ENCODE peak calls at places on chromosomes 2 and 18, in five cellular contexts. Y, G, N, J and W are unnamed samples.

GRCh38 chr18:21598726-21599584 is 1.5 kb downstream of the ESCO1 start:
- DNase-seq in Y (no peak), G (no peak), N (peak; percentile 17), J (no peak), W (no peak)

GRCh38 chr2:60840880-60841279 is 40.5 kb upstream of the REL start:
- DNase-seq in Y (no peak), G (no peak), N (no peak), J (peak; percentile 60), W (no peak)

GRCh38 chr18:58536534-58537271 is 92.2 kb downstream of the ALPK2 start:
- DNase-seq in Y (no peak), G (no peak), N (no peak), J (no peak), W (no peak)

GRCh38 chr2:153864022-153864421 is 7.7 kb upstream of the GALNT13 start:
- DNase-seq in Y (no peak), G (no peak), N (no peak), J (no peak), W (no peak)

GRCh38 chr18:24011095-24011917 is 3.2 kb upstream of the TTC39C start:
- DNase-seq in Y (no peak), G (no peak), N (no peak), J (no peak), W (no peak)

GRCh38 chr2:54577035-54577434 is 120.9 kb downstream of the SPTBN1 start:
- DNase-seq in Y (no peak), G (no peak), N (no peak), J (no peak), W (peak; percentile 42)

GRCh38 chr2:70657246-70657645 is 103.6 kb upstream of the TGFA start:
- DNase-seq in Y (no peak), G (no peak), N (no peak), J (no peak), W (no peak)

GRCh38 chr2:64330691-64331429 is 123.1 kb upstream of the LGALSL start:
- DNase-seq in Y (peak; percentile 88), G (peak; percentile 29), N (peak; percentile 86), J (peak; percentile 77), W (peak; percentile 40)

GRCh38 chr2:109710505-109711229 is 83.4 kb upstream of the RGPD5 start:
- DNase-seq in Y (no peak), G (no peak), N (no peak), J (no peak), W (no peak)

GRCh38 chr2:191637182-191638078 is 40.5 kb upstream of the NABP1 start:
- DNase-seq in Y (peak; percentile 53), G (no peak), N (no peak), J (no peak), W (no peak)

GRCh38 chr18:3248670-3249359 is 1.2 kb downstream of the MYL12A start:
- DNase-seq in Y (peak; percentile 63), G (no peak), N (no peak), J (no peak), W (peak; percentile 45)
- H3K4me3 ChIP-seq in Y (peak overlapping the region; percentile 94), G (peak overlapping the region; percentile 95), N (peak overlapping the region; percentile 91), J (peak overlapping the region; percentile 99), W (peak overlapping the region; percentile 71)

GRCh38 chr2:151261240-151261976 is at the start of gene RBM43:
- DNase-seq in Y (peak; percentile 89), G (peak; percentile 73), N (peak; percentile 68), J (peak; percentile 92), W (no peak)
- TF ChIP-seq CTCF in Y (no peak), G (no peak), N (peak; percentile 0), J (no peak), W (peak; percentile 12)

GRCh38 chr2:56898986-56899385 is 715.2 kb downstream of the CCDC85A start:
- DNase-seq in Y (no peak), G (no peak), N (no peak), J (no peak), W (no peak)
- H3K4me3 ChIP-seq in Y (no peak overlapping the region), G (no peak overlapping the region), N (no peak overlapping the region), J (no peak overlapping the region), W (no peak overlapping the region)

GRCh38 chr2:74474481-74474880 is 2.0 kb upstream of the MRPL53 start:
- DNase-seq in Y (no peak), G (no peak), N (no peak), J (no peak), W (no peak)

GRCh38 chr2:74471332-74472065 is 981 bp downstream of the MRPL53 start:
- DNase-seq in Y (no peak), G (no peak), N (no peak), J (no peak), W (no peak)

GRCh38 chr2:74472086-74472944 is at the start of gene MRPL53:
- DNase-seq in Y (peak; percentile 93), G (peak; percentile 49), N (peak; percentile 98), J (peak; percentile 96), W (peak; percentile 78)

GRCh38 chr2:74474899-74475298 is 2.4 kb upstream of the MRPL53 start:
- DNase-seq in Y (no peak), G (no peak), N (no peak), J (no peak), W (no peak)

DNA sequence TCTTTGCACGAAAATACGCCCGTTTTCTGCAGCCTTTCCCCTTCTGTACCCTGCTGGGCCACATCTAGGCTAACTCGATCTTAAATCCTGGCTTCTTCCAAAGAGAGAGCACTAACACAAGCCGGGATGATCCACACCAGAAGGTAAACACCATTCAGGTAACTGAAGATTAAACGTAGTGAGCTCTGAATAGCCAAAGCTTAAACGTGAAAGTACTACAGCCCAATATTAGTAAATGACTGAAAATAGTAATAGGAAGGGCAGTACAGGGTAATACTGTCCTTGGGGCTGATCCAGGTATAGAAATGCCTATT is 422 bp upstream of the MRPL53 start:
- DNase-seq in Y (no peak), G (no peak), N (no peak), J (no peak), W (no peak)
- TF ChIP-seq CTCF in Y (no peak), G (no peak), N (no peak), J (no peak), W (no peak)

GRCh38 chr2:209422191-209422754 is 1.6 kb upstream of the MAP2 start:
- DNase-seq in Y (no peak), G (no peak), N (no peak), J (no peak), W (no peak)

GRCh38 chr2:209423562-209424541 is at the start of gene MAP2:
- DNase-seq in Y (peak; percentile 85), G (peak; percentile 23), N (peak; percentile 89), J (peak; percentile 77), W (peak; percentile 27)

GRCh38 chr2:209431701-209432100 is 7.9 kb downstream of the MAP2 start:
- DNase-seq in Y (peak; percentile 78), G (peak; percentile 61), N (no peak), J (no peak), W (no peak)

GRCh38 chr2:209425082-209426071 is 1.5 kb downstream of the MAP2 start:
- DNase-seq in Y (peak; percentile 66), G (no peak), N (peak; percentile 25), J (no peak), W (peak; percentile 37)

GRCh38 chr2:209426432-209426831 is 2.6 kb downstream of the MAP2 start:
- DNase-seq in Y (peak; percentile 69), G (peak; percentile 19), N (no peak), J (no peak), W (no peak)
- H3K4me3 ChIP-seq in Y (no peak overlapping the region), G (no peak overlapping the region), N (no peak overlapping the region), J (no peak overlapping the region), W (no peak overlapping the region)

GRCh38 chr2:146927080-146927714 is 917.6 kb upstream of the ACVR2A start:
- DNase-seq in Y (peak; percentile 69), G (no peak), N (peak; percentile 85), J (no peak), W (no peak)
- TF ChIP-seq CTCF in Y (peak; percentile 80), G (peak; percentile 76), N (peak; percentile 86), J (no peak), W (peak; percentile 66)